ENCODE peak calls at places on chromosomes 3 and 15, in nine cellular contexts. Z is psoas muscle, O is tibial artery, V is neural progenitor cell, S is upper lobe of left lung, G is GM23338, K is A549, E is spleen, M is SK-N-SH. P is an unnamed sample. For H3K4me1, the result is how much of the 10 kb centered on the place peaks cover.

GRCh38 chr3:40985195-40985594 is 214.1 kb upstream of the CTNNB1 start:
- DNase-seq in O (no peak), G (no peak), Z (no peak), V (no peak), K (no peak), M (peak), E (no peak), S (no peak), P (no peak)

GRCh38 chr3:159604151-159604581 is 384.5 kb upstream of the IL12A start:
- DNase-seq in M (no peak), K (no peak), G (no peak), S (no peak), Z (no peak), E (no peak), V (no peak), O (no peak), P (no peak)

GRCh38 chr3:102443021-102443420 is 8.2 kb downstream of the ZPLD1 start:
- DNase-seq in V (no peak), O (no peak), Z (no peak), M (no peak), G (no peak), E (no peak), S (no peak), K (no peak), P (no peak)

GRCh38 chr3:124263168-124263567 is 271.2 kb upstream of the ROPN1 start:
- DNase-seq in M (no peak), K (peak), G (no peak), S (no peak), Z (no peak), E (no peak), V (no peak), O (no peak), P (no peak)

GRCh38 chr3:138468451-138468850 is 34.0 kb downstream of the ESYT3 start:
- DNase-seq in K (no peak), S (no peak), M (no peak), Z (no peak), E (peak), O (no peak), G (no peak), V (no peak), P (no peak)

GRCh38 chr3:12725436-12725835 is 33.6 kb downstream of the TMEM40 start:
- DNase-seq in S (no peak), V (no peak), K (no peak), Z (no peak), O (no peak), M (no peak), G (no peak), E (no peak), P (no peak)

GRCh38 chr15:82803793-82804574 is 1.9 kb downstream of the FSD2 start:
- DNase-seq in M (no peak), Z (no peak), G (no peak), O (no peak), K (no peak), E (no peak), V (no peak), S (no peak), P (no peak)

GRCh38 chr3:30616347-30617027 is 10.1 kb downstream of the TGFBR2 start:
- DNase-seq in V (no peak), O (no peak), S (no peak), E (no peak), M (no peak), G (no peak), K (no peak), Z (no peak), P (no peak)

GRCh38 chr3:32313723-32314473 is 75.4 kb downstream of the CMTM8 start:
- DNase-seq in M (no peak), S (no peak), Z (no peak), G (no peak), O (no peak), K (no peak), V (no peak), E (no peak), P (no peak)

GRCh38 chr3:175983369-175983768 is 1124.2 kb downstream of the NAALADL2 start:
- DNase-seq in S (no peak), E (no peak), K (no peak), M (no peak), Z (no peak), O (no peak), V (no peak), G (no peak), P (no peak)

GRCh38 chr15:25240461-25241021 is 198.3 kb downstream of the UBE3A start:
- DNase-seq in K (no peak), M (no peak), S (no peak), O (peak), E (peak), V (no peak), Z (peak), G (no peak), P (peak)

GRCh38 chr15:41647269-41647668 is 12.9 kb upstream of the MGA start:
- DNase-seq in E (no peak), S (no peak), M (no peak), Z (no peak), K (no peak), G (no peak), V (no peak), O (no peak), P (no peak)

GRCh38 chr3:102006812-102007485 is 157.6 kb downstream of the NFKBIZ start:
- DNase-seq in O (peak), S (no peak), E (no peak), K (peak), M (no peak), G (no peak), Z (no peak), V (no peak), P (peak)

GRCh38 chr15:80367094-80367493 is 37.1 kb upstream of the ARNT2 start:
- DNase-seq in M (peak), K (peak), Z (no peak), S (no peak), E (no peak), O (no peak), G (peak), V (peak), P (no peak)

GRCh38 chr15:30008156-30008555 is 74.6 kb upstream of the GOLGA8J start:
- DNase-seq in S (no peak), K (no peak), V (no peak), M (no peak), E (no peak), Z (no peak), O (no peak), G (no peak), P (no peak)

GRCh38 chr3:83453010-83453409 is 1505.8 kb upstream of the CADM2 start:
- DNase-seq in O (no peak), Z (no peak), E (no peak), G (no peak), V (no peak), K (no peak), S (no peak), M (no peak), P (no peak)

GRCh38 chr3:100769693-100770092 is 60.4 kb downstream of the TFG start:
- DNase-seq in V (peak), E (no peak), Z (no peak), M (no peak), O (no peak), K (no peak), S (no peak), G (peak), P (no peak)

GRCh38 chr3:2856062-2856792 is 253.9 kb downstream of the IL5RA start:
- DNase-seq in G (peak), E (no peak), S (no peak), Z (no peak), V (peak), M (no peak), O (no peak), K (no peak), P (no peak)

GRCh38 chr3:54676087-54676486 is 251.8 kb downstream of the LRTM1 start:
- DNase-seq in M (no peak), S (no peak), V (no peak), G (no peak), Z (no peak), E (no peak), O (no peak), K (no peak), P (no peak)

GRCh38 chr3:110133971-110134370 is 796.6 kb upstream of the DPPA4 start:
- DNase-seq in V (no peak), M (no peak), S (no peak), Z (no peak), G (no peak), O (no peak), E (no peak), K (no peak), P (no peak)

GRCh38 chr3:57600195-57600594 is 3.1 kb upstream of the ARF4 start:
- DNase-seq in K (no peak), M (no peak), V (no peak), S (no peak), E (no peak), Z (no peak), G (no peak), O (no peak), P (no peak)

GRCh38 chr3:57604971-57605370 is 7.8 kb upstream of the ARF4 start:
- DNase-seq in S (no peak), E (no peak), G (no peak), K (no peak), O (no peak), V (no peak), Z (no peak), M (no peak), P (no peak)

DNA sequence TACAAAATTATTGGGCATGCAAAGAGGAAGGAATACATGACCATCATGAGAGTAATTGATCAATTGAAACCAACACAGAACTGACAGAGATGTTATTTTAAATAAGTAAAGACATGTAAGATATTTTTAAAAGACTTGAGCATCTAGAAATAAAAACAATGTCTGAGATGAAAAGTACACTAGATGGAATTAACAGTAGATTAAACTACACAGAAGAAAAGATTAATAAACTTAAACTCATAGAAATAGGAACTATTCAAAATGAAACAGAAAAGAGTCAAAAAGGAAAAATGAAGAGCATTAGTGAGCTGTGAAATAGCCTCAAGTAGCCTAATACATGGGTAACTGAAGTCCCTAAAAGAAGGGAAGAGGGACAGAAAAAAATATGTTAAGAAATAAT is 8.5 kb upstream of the ARF4 start:
- DNase-seq in S (no peak), E (no peak), O (no peak), V (no peak), M (no peak), G (no peak), K (no peak), Z (no peak), P (no peak)
- TF ChIP-seq CTCF in S (no peak), E (no peak), O (no peak), V (no peak), M (no peak), G (no peak), K (no peak), Z (no peak), P (no peak)

DNA sequence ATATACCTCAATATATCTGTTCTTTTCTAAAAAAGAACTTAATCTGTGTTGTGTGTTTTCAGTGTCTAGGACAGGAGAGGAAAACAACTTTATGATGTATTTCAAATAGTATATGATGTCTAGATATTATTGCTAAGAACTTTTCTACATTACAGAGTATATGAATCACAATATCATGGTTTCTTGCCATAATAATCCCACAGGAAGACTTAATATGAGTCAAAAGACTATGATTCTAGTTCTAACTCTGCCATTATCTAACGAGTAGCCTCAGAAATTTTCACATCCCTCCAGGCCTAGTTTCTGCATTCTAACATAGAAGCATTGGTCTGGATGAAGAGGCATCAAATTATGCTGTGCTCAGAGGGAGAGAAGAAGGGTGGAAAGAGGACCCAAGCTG is 107.7 kb upstream of the SPRED1 start:
- DNase-seq in M (no peak), G (no peak), E (no peak), O (no peak), K (no peak), Z (no peak), V (no peak), S (no peak), P (no peak)
- H3K4me1 ChIP-seq in M (under half), G (under half), E (under half), O (under half), K (under half), Z (under half), V (under half), S (under half), P (under half)

GRCh38 chr3:46674031-46674592 is 19.4 kb downstream of the ALS2CL start:
- DNase-seq in M (no peak), G (no peak), V (no peak), K (no peak), S (no peak), E (peak), O (no peak), Z (no peak), P (no peak)
- TF ChIP-seq CTCF in M (no peak), G (peak), V (peak), K (no peak), S (no peak), E (no peak), O (no peak), Z (no peak), P (no peak)

DNA sequence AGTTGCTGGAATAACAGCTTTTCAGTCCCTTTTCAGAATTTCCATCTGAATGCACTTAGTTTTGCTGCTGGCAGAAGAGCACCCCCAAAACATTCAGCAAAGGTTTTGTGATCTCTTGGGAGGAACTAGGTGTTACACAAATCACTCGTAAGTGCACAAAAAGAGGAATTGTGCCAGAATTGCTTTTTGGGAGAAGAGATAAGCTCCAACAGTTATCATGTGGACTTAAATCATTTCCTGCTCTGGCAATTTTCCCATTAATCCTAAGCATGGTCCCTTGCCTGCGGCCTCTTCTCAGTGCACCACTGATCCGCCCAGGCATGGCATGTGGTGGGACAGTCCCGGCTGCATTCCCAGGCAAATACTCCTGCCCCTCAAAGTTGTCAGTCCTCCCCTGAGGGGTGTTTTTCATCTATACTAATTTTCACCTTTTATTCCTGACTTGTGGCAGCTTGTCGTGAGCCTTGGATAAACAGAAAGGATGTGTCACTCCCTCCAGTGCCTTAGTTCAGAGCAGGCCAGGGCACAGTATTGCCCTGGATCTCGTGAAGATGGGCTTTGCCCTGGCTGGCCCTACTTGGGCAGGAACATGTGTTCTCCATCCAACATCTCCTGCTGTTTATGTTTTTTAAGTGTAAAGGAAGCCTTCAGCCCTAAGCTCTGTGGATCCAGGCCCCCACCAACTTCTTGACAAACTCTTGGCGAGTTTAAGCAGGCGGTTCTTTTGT is 44.6 kb upstream of the VILL start:
- DNase-seq in G (no peak), Z (no peak), V (no peak), K (peak), E (no peak), M (peak), S (no peak), O (no peak), P (no peak)
- H3K4me1 ChIP-seq in G (under half), Z (under half), V (under half), K (under half), E (half or more), M (under half), S (half or more), O (half or more), P (under half)

DNA sequence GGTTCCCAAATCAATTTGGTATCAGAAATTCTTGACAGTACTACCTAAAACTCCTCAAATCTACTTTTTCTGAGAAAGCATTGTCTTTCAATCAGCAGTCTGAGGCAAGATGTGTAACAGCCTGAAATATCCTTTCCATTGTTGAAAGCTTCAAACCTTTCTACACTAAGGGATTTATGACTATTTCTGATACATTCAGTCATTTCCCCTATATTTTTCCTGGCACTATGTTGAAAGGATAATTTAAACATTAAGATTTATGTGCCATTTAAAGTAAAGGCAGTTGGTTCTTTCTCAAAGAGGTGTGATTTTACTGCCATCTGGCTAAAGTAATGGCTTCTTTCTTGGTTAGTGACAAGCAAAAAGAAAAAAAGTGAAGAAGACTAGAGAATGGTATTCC is 249.7 kb upstream of the COL8A1 start:
- DNase-seq in K (no peak), G (no peak), S (no peak), E (no peak), Z (no peak), V (no peak), M (no peak), O (no peak), P (no peak)
- TF ChIP-seq CTCF in K (no peak), G (no peak), S (no peak), E (no peak), Z (no peak), V (no peak), M (no peak), O (no peak), P (no peak)

DNA sequence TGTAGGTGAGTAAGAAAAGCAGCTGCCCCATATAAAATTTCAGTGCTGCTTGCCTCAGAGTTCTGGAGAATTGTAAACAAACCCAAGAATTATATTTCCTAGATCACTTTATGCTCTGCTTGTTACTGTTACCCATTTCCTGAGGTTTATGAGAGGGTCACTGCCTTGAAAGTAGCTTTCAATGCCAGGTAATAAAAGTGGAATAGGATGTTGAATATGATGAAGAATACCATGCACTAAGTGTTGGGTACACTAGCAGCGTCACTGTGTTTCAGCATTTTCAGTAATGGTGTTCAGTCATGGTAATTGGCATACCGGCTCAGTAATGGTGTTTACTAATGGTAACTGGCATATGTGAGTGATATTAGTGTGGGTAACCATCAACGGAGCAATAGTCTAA is 449.8 kb upstream of the TPRG1 start:
- DNase-seq in V (no peak), Z (no peak), O (no peak), E (no peak), K (no peak), G (no peak), M (no peak), S (no peak), P (no peak)
- H3K4me1 ChIP-seq in V (under half), Z (under half), O (half or more), E (under half), K (under half), G (under half), M (under half), S (under half), P (under half)

GRCh38 chr15:77186518-77187095 is 115.7 kb upstream of the TSPAN3 start:
- DNase-seq in M (peak), Z (no peak), G (peak), O (no peak), K (peak), V (peak), E (no peak), S (no peak), P (no peak)
- TF ChIP-seq CTCF in M (peak), Z (peak), G (peak), O (peak), K (peak), V (peak), E (peak), S (no peak), P (peak)

GRCh38 chr3:177804032-177804431 is 606.8 kb upstream of the TBL1XR1 start:
- DNase-seq in M (no peak), V (no peak), Z (no peak), S (no peak), E (no peak), G (no peak), O (no peak), K (no peak), P (no peak)

GRCh38 chr3:177802151-177802900 is 605.0 kb upstream of the TBL1XR1 start:
- DNase-seq in S (no peak), G (no peak), Z (no peak), M (no peak), V (no peak), O (no peak), K (no peak), E (no peak), P (no peak)

GRCh38 chr3:177803495-177803894 is 606.2 kb upstream of the TBL1XR1 start:
- DNase-seq in G (no peak), O (no peak), V (no peak), E (no peak), K (no peak), Z (no peak), M (no peak), S (no peak), P (no peak)

GRCh38 chr3:177804646-177805045 is 607.4 kb upstream of the TBL1XR1 start:
- DNase-seq in E (no peak), Z (no peak), S (no peak), M (no peak), V (no peak), K (no peak), G (no peak), O (no peak), P (no peak)

GRCh38 chr3:177800565-177800964 is 603.3 kb upstream of the TBL1XR1 start:
- DNase-seq in K (no peak), V (no peak), O (no peak), S (no peak), Z (no peak), M (no peak), G (no peak), E (no peak), P (no peak)
- H3K4me1 ChIP-seq in K (under half), V (under half), O (under half), S (under half), Z (under half), M (under half), G (under half), E (under half), P (under half)

GRCh38 chr15:95922431-95922830 is 408.1 kb upstream of the NR2F2 start:
- DNase-seq in M (no peak), G (no peak), O (no peak), Z (no peak), S (no peak), V (no peak), K (peak), E (no peak), P (no peak)
- TF ChIP-seq CTCF in M (no peak), G (no peak), O (no peak), Z (no peak), S (no peak), V (no peak), K (no peak), E (no peak), P (no peak)

GRCh38 chr15:73921257-73921890 is 4.9 kb upstream of the LOXL1 start:
- DNase-seq in K (no peak), Z (no peak), G (no peak), S (no peak), E (peak), M (no peak), O (no peak), V (no peak), P (no peak)

GRCh38 chr15:73924258-73924921 is 1.9 kb upstream of the LOXL1 start:
- DNase-seq in K (peak), E (peak), Z (peak), M (no peak), V (peak), O (peak), S (no peak), G (no peak), P (no peak)

GRCh38 chr15:73923488-73924164 is 2.6 kb upstream of the LOXL1 start:
- DNase-seq in S (no peak), Z (no peak), V (no peak), K (no peak), G (no peak), M (no peak), E (peak), O (no peak), P (no peak)

GRCh38 chr15:73923156-73923487 is 3.1 kb upstream of the LOXL1 start:
- DNase-seq in S (no peak), M (no peak), Z (no peak), O (no peak), V (no peak), K (no peak), E (no peak), G (no peak), P (no peak)

GRCh38 chr15:73922186-73923151 is 3.8 kb upstream of the LOXL1 start:
- DNase-seq in Z (no peak), K (no peak), G (peak), V (peak), E (peak), M (no peak), O (peak), S (no peak), P (peak)
- H3K4me1 ChIP-seq in Z (under half), K (under half), G (half or more), V (under half), E (half or more), M (under half), O (half or more), S (under half), P (under half)